ENCODE peak calls at places on chromosome 21, in five cellular contexts. G is A549, X is body of pancreas, H is transverse colon, B is esophagus muscularis mucosa. P is an unnamed sample.

GRCh38 chr21:39406065-39406464 is 39.5 kb downstream of the LCA5L start:
- DNase-seq in H (no peak), G (no peak), B (no peak), X (no peak), P (no peak)

GRCh38 chr21:34890724-34891609 is 158.1 kb downstream of the RUNX1 start:
- DNase-seq in X (peak; percentile 9), G (no peak), H (peak; percentile 30), B (peak; percentile 82), P (peak; percentile 6)

GRCh38 chr21:16838330-16838729 is 674.5 kb upstream of the CXADR start:
- DNase-seq in X (no peak), G (no peak), H (no peak), B (no peak), P (no peak)

GRCh38 chr21:35611752-35612151 is 448.6 kb downstream of the SETD4 start:
- DNase-seq in B (no peak), G (no peak), H (no peak), X (no peak), P (no peak)

GRCh38 chr21:21230672-21231071 is 232.5 kb downstream of the NCAM2 start:
- DNase-seq in H (no peak), B (no peak), G (no peak), X (no peak), P (no peak)

GRCh38 chr21:42195378-42196031 is 23.4 kb upstream of the ABCG1 start:
- DNase-seq in G (no peak), H (peak; percentile 44), B (peak; percentile 87), X (no peak), P (peak; percentile 30)

GRCh38 chr21:35969281-35969680 is 91.0 kb downstream of the SETD4 start:
- DNase-seq in X (no peak), G (no peak), H (no peak), B (no peak), P (no peak)

GRCh38 chr21:44791993-44792392 is 9.6 kb downstream of the UBE2G2 start:
- DNase-seq in X (no peak), H (no peak), G (no peak), B (no peak), P (no peak)

GRCh38 chr21:17554120-17554519 is 41.3 kb downstream of the CXADR start:
- DNase-seq in H (no peak), X (no peak), G (no peak), B (no peak), P (no peak)

GRCh38 chr21:46159841-46160562 is 4.6 kb upstream of the FTCD start:
- DNase-seq in X (peak; percentile 3), G (no peak), H (no peak), B (no peak), P (peak; percentile 0)

GRCh38 chr21:28804089-28804670 is 188.5 kb downstream of the LTN1 start:
- DNase-seq in G (no peak), X (no peak), B (no peak), H (no peak), P (no peak)

GRCh38 chr21:28799926-28800325 is 192.8 kb downstream of the LTN1 start:
- DNase-seq in X (no peak), G (no peak), B (no peak), H (no peak), P (no peak)

GRCh38 chr21:28801906-28802305 is 190.8 kb downstream of the LTN1 start:
- DNase-seq in X (no peak), B (no peak), G (no peak), H (no peak), P (no peak)

GRCh38 chr21:28810826-28811524 is 181.7 kb downstream of the LTN1 start:
- DNase-seq in G (no peak), X (no peak), H (no peak), B (no peak), P (no peak)

DNA sequence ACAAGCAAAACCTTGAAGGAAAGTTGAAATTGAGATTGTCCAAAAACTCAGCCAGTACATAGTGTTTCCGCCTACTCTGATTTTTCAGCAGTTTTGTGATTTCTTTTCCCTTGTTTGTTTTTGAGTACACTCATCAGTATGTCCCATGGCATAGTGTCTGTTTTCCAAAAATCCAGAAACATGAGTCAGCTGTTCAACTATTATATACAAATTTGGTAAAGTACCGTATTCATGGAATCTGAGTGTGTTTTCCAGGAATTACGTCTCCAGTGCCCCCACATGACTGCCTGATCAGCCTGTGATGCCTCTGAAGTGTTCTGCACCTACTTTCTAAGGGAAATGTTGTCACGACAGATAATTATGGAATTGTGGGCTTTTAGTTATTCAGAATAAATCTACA is 186.8 kb downstream of the LTN1 start:
- DNase-seq in H (no peak), B (no peak), G (no peak), X (no peak), P (no peak)
- H3K27ac ChIP-seq in H (peak overlapping the region; percentile 17), B (peak overlapping the region; percentile 74), G (no peak overlapping the region), X (no peak overlapping the region), P (no peak overlapping the region)

DNA sequence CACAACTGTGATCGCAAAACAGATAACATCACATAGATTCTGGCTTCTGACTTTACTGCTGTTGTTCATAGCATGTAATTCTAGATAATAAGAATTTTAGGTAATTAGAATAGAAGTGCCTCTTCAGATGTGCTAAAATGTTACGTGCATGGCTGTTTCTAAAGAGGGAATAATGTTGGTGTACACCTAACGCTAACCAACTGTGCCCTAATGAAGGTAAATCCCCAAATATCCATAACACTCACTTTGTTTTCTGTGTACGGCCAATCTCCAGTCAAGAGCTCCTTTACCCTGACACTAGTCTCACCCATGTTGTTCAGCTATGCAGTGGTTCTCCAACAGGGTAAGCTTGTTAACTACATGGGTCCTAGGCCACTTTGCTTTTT is 44.4 kb downstream of the APP start:
- DNase-seq in X (no peak), H (no peak), G (no peak), B (no peak), P (no peak)
- H3K4me1 ChIP-seq in X (peaks cover 58% of the 10 kb centered on the region), H (peaks cover 31% of the 10 kb centered on the region), G (peaks cover 53% of the 10 kb centered on the region), B (peaks cover 82% of the 10 kb centered on the region), P (peaks cover 41% of the 10 kb centered on the region)

GRCh38 chr21:33229099-33229775 is 501 bp upstream of the IFNAR2 start:
- DNase-seq in G (no peak), X (no peak), B (no peak), H (no peak), P (no peak)

GRCh38 chr21:33229776-33230517 is at the start of gene IFNAR2:
- DNase-seq in H (peak; percentile 81), B (no peak), G (peak; percentile 47), X (peak; percentile 80), P (peak; percentile 60)

GRCh38 chr21:33231526-33231925 is 1.8 kb downstream of the IFNAR2 start:
- DNase-seq in B (no peak), G (no peak), H (no peak), X (no peak), P (no peak)

GRCh38 chr21:33232640-33233039 is 2.9 kb downstream of the IFNAR2 start:
- DNase-seq in B (no peak), G (no peak), H (no peak), X (no peak), P (no peak)

DNA sequence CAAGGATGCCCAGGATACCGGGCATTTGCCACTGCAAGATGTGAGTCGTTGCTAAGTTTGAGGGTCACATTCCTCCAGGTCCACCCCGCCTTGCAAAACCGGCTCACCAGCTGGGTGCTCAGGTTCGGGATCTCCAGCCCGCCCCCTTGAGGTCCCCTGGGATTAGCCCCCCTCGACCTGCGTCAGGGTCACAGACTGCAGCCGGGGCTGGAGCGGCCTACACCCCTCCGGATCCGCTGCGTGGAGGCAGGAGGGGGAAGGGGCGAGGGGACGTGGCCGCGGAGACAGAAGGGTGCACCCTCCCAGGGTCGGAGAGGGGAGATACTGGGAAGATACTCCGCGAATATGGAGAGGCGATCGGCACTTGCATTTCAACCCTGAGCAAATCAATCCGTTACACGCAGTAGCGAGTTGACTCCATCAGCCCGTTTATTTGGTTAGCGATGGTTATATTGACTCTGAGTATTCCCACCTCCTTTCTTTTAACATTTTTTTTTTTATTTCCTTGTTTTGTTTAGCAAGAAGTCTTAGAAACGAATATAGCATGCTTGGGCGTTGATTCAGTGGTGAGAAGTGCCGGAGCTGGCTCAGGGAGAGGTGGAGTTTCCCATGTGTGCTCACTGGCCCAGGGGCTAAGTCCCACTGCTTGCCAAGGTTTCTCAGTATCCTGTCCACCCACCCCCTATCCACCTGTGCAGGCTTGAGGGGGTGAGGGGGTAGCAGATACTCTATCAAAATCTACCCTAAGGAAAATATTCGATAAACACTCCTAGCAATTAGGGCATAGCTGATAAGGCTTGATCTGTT is 983 bp downstream of the IFNAR2 start:
- DNase-seq in X (peak; percentile 55), B (no peak), H (peak; percentile 66), G (peak; percentile 56), P (no peak)
- TF ChIP-seq POLR2A in X (no peak), B (no peak), H (no peak), G (no peak), P (no peak)

DNA sequence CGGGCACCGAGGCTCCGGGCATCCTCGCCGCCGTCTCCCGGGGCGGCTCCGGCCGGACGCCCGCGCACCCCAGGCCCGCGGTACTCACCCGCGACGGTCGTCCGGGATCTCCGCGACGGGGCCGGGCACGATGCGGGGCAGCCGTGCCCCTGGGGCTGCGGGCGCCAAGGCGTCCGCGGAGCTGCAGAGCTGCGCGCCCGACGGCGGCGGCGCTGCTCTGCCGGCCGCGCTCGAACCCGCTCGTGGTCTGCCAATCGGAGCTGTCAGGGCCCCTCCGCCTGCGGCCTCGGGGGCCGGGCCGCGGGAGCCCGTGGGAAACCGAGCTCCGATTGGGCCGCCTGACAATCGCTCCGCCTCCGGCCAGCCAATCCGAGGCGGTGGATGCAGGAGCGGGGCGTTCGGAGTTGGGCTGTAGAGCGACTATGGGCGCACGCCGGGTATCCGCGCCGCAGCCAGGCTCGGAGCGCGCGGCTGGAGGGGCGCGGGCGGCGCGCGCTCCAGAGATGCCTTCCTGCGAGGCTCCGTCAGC is 100.6 kb upstream of the SOD1 start:
- DNase-seq in G (peak; percentile 88), B (peak; percentile 94), H (peak; percentile 89), X (peak; percentile 78), P (peak; percentile 21)
- H3K27ac ChIP-seq in G (no peak overlapping the region), B (no peak overlapping the region), H (no peak overlapping the region), X (peak overlapping the region; percentile 40), P (no peak overlapping the region)

P was measured in gastrocnemius medialis.